ENCODE peak calls at places on chromosomes 6 and 20, in eight cellular contexts. Z is right lobe of liver; M is fibroblast of villous mesenchyme; Y is stimulated activated CD8-positive, alpha-beta memory T cell treated with anti-CD3 and anti-CD28 coated beads, Interleukin-12 subunit alpha, Interleukin-12 subunit beta, amount 100 ng/mL, for 4 hours; W is upper lobe of right lung; P is iPS DF 19.7; T is NT2/D1; B is A549. O is an unnamed sample.

GRCh38 chr6:152378154-152378553 is 259.0 kb downstream of the SYNE1 start:
- DNase-seq in T (no peak), Y (no peak), P (no peak), W (no peak), B (no peak), Z (no peak), M (peak; percentile 39), O (no peak)

GRCh38 chr6:40413231-40413755 is 173.9 kb downstream of the LRFN2 start:
- DNase-seq in Z (no peak), M (no peak), Y (no peak), W (no peak), B (no peak), T (no peak), P (no peak), O (no peak)

GRCh38 chr20:57629976-57630525 is 9.8 kb upstream of the ZBP1 start:
- DNase-seq in T (no peak), Z (no peak), Y (no peak), M (no peak), P (no peak), B (no peak), W (peak; percentile 62), O (no peak)

GRCh38 chr20:4519530-4519929 is 202.2 kb upstream of the PRND start:
- DNase-seq in Z (no peak), T (no peak), B (no peak), M (no peak), Y (no peak), P (peak; percentile 9), W (no peak), O (no peak)

GRCh38 chr6:4459032-4459431 is 317.2 kb upstream of the CDYL start:
- DNase-seq in Z (no peak), W (no peak), P (no peak), Y (no peak), T (no peak), B (peak; percentile 21), M (peak; percentile 84), O (no peak)

GRCh38 chr6:20117474-20117873 is 94.8 kb downstream of the MBOAT1 start:
- DNase-seq in Y (no peak), B (no peak), P (peak; percentile 28), Z (no peak), T (peak; percentile 32), M (no peak), W (no peak), O (no peak)

GRCh38 chr6:126873351-126873750 is 245.1 kb upstream of the RSPO3 start:
- DNase-seq in B (no peak), Y (no peak), M (no peak), Z (no peak), W (no peak), P (no peak), T (no peak), O (no peak)

GRCh38 chr20:37418591-37418990 is 72.7 kb downstream of the SRC start:
- DNase-seq in M (no peak), B (no peak), Y (no peak), T (no peak), W (no peak), P (no peak), Z (no peak), O (no peak)

GRCh38 chr6:5294392-5295211 is 33.3 kb downstream of the FARS2 start:
- DNase-seq in P (no peak), M (no peak), W (no peak), T (no peak), Y (no peak), Z (no peak), B (no peak), O (no peak)

GRCh38 chr6:150975136-150975535 is 109.6 kb downstream of the MTHFD1L start:
- DNase-seq in Z (no peak), T (no peak), Y (no peak), M (no peak), W (no peak), P (no peak), B (no peak), O (no peak)

GRCh38 chr6:156949376-156949775 is 172.2 kb downstream of the ARID1B start:
- DNase-seq in P (no peak), Z (no peak), Y (no peak), T (no peak), W (no peak), B (peak; percentile 22), M (peak; percentile 67), O (no peak)

GRCh38 chr20:45970646-45971424 is 1.2 kb downstream of the ZNF335 start:
- DNase-seq in W (peak; percentile 76), M (peak; percentile 34), P (no peak), T (no peak), Z (peak; percentile 62), B (no peak), Y (no peak), O (no peak)

GRCh38 chr6:6131492-6132109 is 124.9 kb upstream of the NRN1 start:
- DNase-seq in Y (no peak), M (no peak), P (no peak), T (peak; percentile 25), Z (no peak), W (no peak), B (peak; percentile 3), O (no peak)

GRCh38 chr6:31272431-31272830 is 539 bp upstream of the HLA-C start:
- DNase-seq in Z (no peak), B (no peak), W (no peak), T (no peak), Y (no peak), P (no peak), M (peak; percentile 31), O (no peak)

GRCh38 chr20:32576560-32576959 is 8.6 kb downstream of the NOL4L start:
- DNase-seq in P (no peak), Z (no peak), B (no peak), Y (no peak), T (no peak), W (no peak), M (no peak), O (no peak)

O was measured in activated gamma-delta T cell treated with anti-CD3 and anti-CD28 coated beads, Interleukin-2, amount 50 U/mL, for 16 hours.